ENCODE peak calls at places on chromosomes 12 and 14, in eight cellular contexts. P is CD8-positive, alpha-beta T cell; O is naive thymus-derived CD8-positive, alpha-beta T cell; E is body of pancreas; S is HEK293T; M is stimulated activated CD8-positive, alpha-beta memory T cell treated with anti-CD3 and anti-CD28 coated beads, Interleukin-4, amount 100 ng/mL, for 1 hour; I is RWPE1; Z is prostate gland. U is an unnamed sample.

GRCh38 chr12:11730299-11731041 is 81.0 kb downstream of the ETV6 start:
- DNase-seq in S (no peak), M (no peak), O (no peak), Z (peak), E (peak), P (no peak), I (peak), U (peak)

GRCh38 chr14:20986811-20987210 is 3.0 kb upstream of the METTL17 start:
- DNase-seq in P (no peak), Z (no peak), E (no peak), M (no peak), I (peak), S (no peak), O (no peak), U (no peak)

GRCh38 chr12:95815635-95816212 is 25.2 kb upstream of the NTN4 start:
- DNase-seq in S (peak), Z (no peak), P (no peak), O (no peak), I (peak), E (no peak), M (no peak), U (no peak)

GRCh38 chr12:108916336-108916735 is 36.4 kb downstream of the DAO start:
- DNase-seq in P (no peak), O (no peak), E (no peak), M (no peak), I (no peak), S (no peak), Z (no peak), U (no peak)

GRCh38 chr12:89280833-89281533 is 71.3 kb downstream of the DUSP6 start:
- DNase-seq in P (no peak), O (no peak), E (no peak), M (no peak), Z (no peak), I (no peak), S (no peak), U (no peak)

GRCh38 chr14:33951183-33951840 is 438 bp upstream of the EGLN3 start:
- DNase-seq in O (no peak), M (no peak), Z (no peak), S (no peak), I (no peak), P (no peak), E (no peak), U (no peak)

GRCh38 chr12:128763395-128763794 is 60.4 kb downstream of the SLC15A4 start:
- DNase-seq in P (no peak), E (no peak), I (no peak), S (no peak), O (no peak), M (no peak), Z (no peak), U (no peak)

GRCh38 chr14:88695873-88696272 is 96.9 kb downstream of the EML5 start:
- DNase-seq in S (no peak), M (no peak), E (no peak), Z (no peak), O (no peak), I (peak), P (no peak), U (no peak)

GRCh38 chr14:102840801-102841528 is 63.7 kb downstream of the TRAF3 start:
- DNase-seq in S (no peak), M (no peak), Z (no peak), I (no peak), O (no peak), P (no peak), E (no peak), U (no peak)

GRCh38 chr12:97112161-97112560 is 205.1 kb downstream of the NEDD1 start:
- DNase-seq in Z (no peak), P (no peak), M (no peak), S (no peak), I (no peak), E (no peak), O (no peak), U (no peak)

U was measured in Peyer's patch.